ENCODE peak calls at places on chromosomes 1 and 21, in eight cellular contexts. K is PC-9, V is heart left ventricle, W is tibial nerve, J is esophagus squamous epithelium, I is endothelial cell of umbilical vein, C is PC-3, Q is cardiac fibroblast. R is an unnamed sample.

GRCh38 chr1:2534775-2535387 is 4.8 kb upstream of the HES5 start:
- DNase-seq in C (peak; percentile 97), I (no peak), J (no peak), K (peak; percentile 88), Q (peak; percentile 60), W (no peak), V (no peak), R (no peak)

GRCh38 chr21:45421071-45421845 is 16.3 kb downstream of the COL18A1 start:
- DNase-seq in Q (no peak), K (peak; percentile 72), C (peak; percentile 28), I (no peak), V (peak; percentile 34), J (no peak), W (no peak), R (no peak)

GRCh38 chr1:48572632-48573258 is 100.7 kb upstream of the SPATA6 start:
- DNase-seq in Q (peak; percentile 23), W (peak; percentile 36), K (peak; percentile 15), V (peak; percentile 50), I (peak; percentile 7), C (peak; percentile 62), J (no peak), R (no peak)

GRCh38 chr1:153869486-153869885 is 53.3 kb downstream of the GATAD2B start:
- DNase-seq in I (no peak), W (no peak), J (no peak), Q (no peak), C (no peak), V (no peak), K (no peak), R (no peak)

GRCh38 chr1:65429806-65430205 is 9.3 kb downstream of the LEPR start:
- DNase-seq in C (peak; percentile 83), I (peak; percentile 96), Q (peak; percentile 96), J (no peak), V (no peak), K (peak; percentile 55), W (no peak), R (no peak)

GRCh38 chr1:91717839-91718238 is 168.1 kb downstream of the TGFBR3 start:
- DNase-seq in V (no peak), W (no peak), K (no peak), I (no peak), J (no peak), C (no peak), Q (no peak), R (no peak)

GRCh38 chr21:36388835-36389234 is 3.6 kb downstream of the CHAF1B start:
- DNase-seq in Q (peak; percentile 21), C (no peak), K (no peak), I (no peak), J (no peak), V (no peak), W (no peak), R (no peak)

GRCh38 chr1:226872455-226872854 is 2.0 kb downstream of the PSEN2 start:
- DNase-seq in W (no peak), I (peak; percentile 83), K (no peak), V (no peak), Q (peak; percentile 44), J (no peak), C (peak; percentile 44), R (no peak)

GRCh38 chr1:235779770-235780169 is 86.9 kb downstream of the LYST start:
- DNase-seq in K (no peak), V (no peak), W (no peak), Q (no peak), J (no peak), I (no peak), C (no peak), R (no peak)

GRCh38 chr1:235781807-235782206 is 84.9 kb downstream of the LYST start:
- DNase-seq in W (no peak), I (peak; percentile 67), K (no peak), C (no peak), J (no peak), V (no peak), Q (peak; percentile 21), R (no peak)

GRCh38 chr1:235784950-235785349 is 81.8 kb downstream of the LYST start:
- DNase-seq in C (no peak), W (no peak), V (no peak), I (no peak), J (no peak), Q (no peak), K (no peak), R (no peak)

GRCh38 chr1:235783148-235783776 is 83.4 kb downstream of the LYST start:
- DNase-seq in W (no peak), V (no peak), K (peak; percentile 9), I (peak; percentile 52), Q (peak; percentile 79), J (no peak), C (peak; percentile 66), R (no peak)
- TF ChIP-seq CTCF in W (peak; percentile 48), V (peak; percentile 45), K (peak; percentile 71), I (peak; percentile 13), Q (peak; percentile 47), J (peak; percentile 32), C (no peak), R (no peak)

GRCh38 chr1:110235839-110236682 is 25.9 kb downstream of the KCNC4 start:
- DNase-seq in Q (peak; percentile 85), V (no peak), I (peak; percentile 86), C (peak; percentile 88), J (no peak), K (peak; percentile 42), W (no peak), R (no peak)

GRCh38 chr1:110235181-110235838 is 25.2 kb downstream of the KCNC4 start:
- DNase-seq in V (no peak), W (no peak), J (no peak), C (no peak), Q (peak; percentile 16), I (peak; percentile 70), K (no peak), R (no peak)

GRCh38 chr1:110234691-110235090 is 24.6 kb downstream of the KCNC4 start:
- DNase-seq in J (no peak), W (no peak), C (peak; percentile 53), V (no peak), K (no peak), I (no peak), Q (peak; percentile 21), R (no peak)

GRCh38 chr1:110239491-110240430 is 29.6 kb downstream of the KCNC4 start:
- DNase-seq in V (no peak), I (peak; percentile 23), J (no peak), C (no peak), K (no peak), Q (peak; percentile 60), W (no peak), R (no peak)

DNA sequence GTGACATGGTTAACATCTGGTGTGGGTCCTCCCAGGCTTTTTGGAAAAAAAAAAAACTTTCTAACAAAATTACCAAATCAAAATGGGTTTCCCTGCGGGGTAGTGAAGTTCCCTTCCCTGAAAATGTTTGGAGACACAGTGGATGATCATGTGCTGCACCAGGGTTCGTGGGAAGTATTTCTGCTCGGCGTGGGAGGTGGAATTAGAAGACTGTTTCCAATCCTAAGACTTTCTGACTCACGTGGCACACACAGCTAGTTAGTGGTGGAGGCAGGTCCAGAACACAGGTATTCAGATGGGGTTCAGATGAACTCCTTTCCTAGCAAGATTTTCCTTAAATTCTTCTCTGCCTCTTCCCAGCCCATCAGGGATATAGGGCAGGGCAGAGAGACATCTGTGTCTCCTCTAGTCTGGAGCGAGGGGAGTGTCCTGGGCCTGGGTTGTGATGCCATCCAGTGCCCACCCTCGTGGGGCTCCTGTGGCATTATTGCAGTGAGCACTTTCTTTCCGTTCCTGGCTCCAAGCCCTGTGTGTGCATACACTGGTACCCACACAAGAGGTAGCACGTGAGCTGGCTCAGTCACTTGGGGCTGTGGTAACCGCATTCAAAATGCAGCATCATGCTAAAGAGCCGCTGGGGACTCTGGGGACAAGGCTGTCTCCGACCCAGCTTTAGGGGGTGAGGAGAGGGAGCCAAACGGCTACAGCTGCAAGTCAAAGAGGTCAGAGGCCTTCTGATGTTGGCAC is 27.5 kb downstream of the KCNC4 start:
- DNase-seq in C (no peak), W (no peak), J (no peak), K (no peak), Q (no peak), V (peak; percentile 47), I (no peak), R (no peak)
- TF ChIP-seq CTCF in C (no peak), W (no peak), J (no peak), K (no peak), Q (no peak), V (no peak), I (no peak), R (no peak)

DNA sequence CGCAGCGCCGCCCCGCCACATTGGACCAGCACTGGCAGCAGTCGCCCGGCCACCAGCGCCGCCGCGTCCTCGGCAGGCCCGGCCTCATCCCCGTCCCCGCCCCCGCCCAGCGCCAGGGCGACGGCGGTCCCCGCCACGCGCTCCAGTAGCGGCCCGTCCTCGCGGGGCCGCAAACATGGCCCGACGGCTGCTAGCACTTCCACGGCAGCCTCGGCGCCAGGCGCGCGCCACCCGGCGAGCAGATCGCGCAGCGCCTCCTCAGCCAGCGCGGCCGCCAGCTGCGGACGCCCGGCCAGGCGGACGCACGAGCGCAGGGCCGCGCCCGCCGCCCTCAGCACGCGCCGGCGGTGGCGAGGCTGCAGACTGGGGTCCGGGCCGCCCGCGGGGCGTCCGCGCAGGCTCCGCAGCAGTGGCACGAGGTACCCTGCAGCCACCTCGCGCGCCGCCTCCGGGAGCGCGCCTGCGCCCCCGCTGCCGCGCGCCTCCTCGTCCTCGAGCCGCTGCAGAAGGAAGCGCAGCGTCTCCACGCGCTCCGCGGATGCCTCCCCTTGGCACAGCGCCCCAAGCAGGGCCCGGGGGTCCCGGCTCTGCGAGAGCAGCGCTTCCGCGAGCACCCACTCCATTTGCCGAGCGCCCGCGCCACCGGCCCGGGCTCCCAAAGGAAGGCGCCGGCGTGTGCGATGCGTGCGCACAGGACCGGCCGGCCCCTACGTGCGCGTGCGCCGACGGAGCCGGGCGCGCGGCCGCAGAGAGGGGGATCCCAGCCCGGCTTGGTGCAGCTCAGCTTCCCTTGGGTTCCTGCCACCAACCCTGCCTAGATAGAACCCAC is at the start of gene TARBP1:
- DNase-seq in I (peak; percentile 75), Q (peak; percentile 71), J (no peak), W (no peak), V (peak; percentile 84), K (peak; percentile 73), C (peak; percentile 71), R (no peak)
- TF ChIP-seq CTCF in I (no peak), Q (peak; percentile 1), J (peak; percentile 27), W (peak; percentile 26), V (no peak), K (no peak), C (no peak), R (no peak)

GRCh38 chr1:81836007-81836626 is 35.4 kb downstream of the ADGRL2 start:
- DNase-seq in K (no peak), J (no peak), I (no peak), V (no peak), C (no peak), Q (peak; percentile 49), W (no peak), R (no peak)

GRCh38 chr1:81834268-81834667 is 33.5 kb downstream of the ADGRL2 start:
- DNase-seq in C (no peak), W (no peak), K (no peak), I (peak; percentile 4), J (no peak), Q (no peak), V (no peak), R (no peak)

GRCh38 chr1:81833722-81834121 is 33.0 kb downstream of the ADGRL2 start:
- DNase-seq in K (no peak), V (no peak), C (no peak), J (no peak), I (no peak), W (no peak), Q (no peak), R (no peak)

GRCh38 chr1:81832573-81832972 is 31.8 kb downstream of the ADGRL2 start:
- DNase-seq in K (no peak), I (no peak), V (no peak), Q (peak; percentile 92), C (no peak), W (no peak), J (no peak), R (no peak)

DNA sequence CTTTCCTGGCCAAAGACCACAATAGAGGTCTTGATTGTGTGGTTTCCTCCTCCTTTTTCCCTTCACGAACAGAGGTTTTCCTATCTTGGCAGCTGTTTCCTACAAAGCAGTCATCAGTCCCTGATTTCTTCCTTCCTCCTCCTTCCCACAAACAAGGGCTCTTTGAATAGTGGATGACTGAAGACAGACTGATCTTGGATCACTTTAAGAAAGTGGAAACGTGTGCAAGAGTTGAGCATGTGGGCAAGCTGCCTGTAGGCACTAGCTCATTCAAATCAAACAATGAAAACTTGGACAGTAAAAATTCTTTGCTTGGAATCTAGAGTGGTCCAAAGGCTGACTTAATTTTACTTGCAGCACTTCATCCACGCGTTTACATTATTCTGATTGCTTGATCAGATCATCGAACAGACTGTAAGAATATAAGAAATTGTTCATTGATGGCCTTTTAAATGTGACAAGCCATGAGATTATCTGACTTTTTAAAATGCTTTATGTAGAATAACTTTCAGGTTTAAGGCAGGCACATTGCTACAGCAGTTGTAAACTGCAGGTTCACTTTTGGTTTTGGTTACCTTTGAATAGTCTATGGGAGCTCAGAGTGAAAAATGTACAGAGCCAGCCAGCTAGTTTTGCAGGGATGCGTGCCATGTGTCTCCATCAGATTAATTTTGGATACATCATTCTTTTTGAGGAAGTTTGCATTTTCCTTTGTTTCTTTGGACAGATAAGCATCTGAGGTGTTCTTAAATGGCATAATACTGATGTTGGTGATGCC is 34.4 kb downstream of the ADGRL2 start:
- DNase-seq in J (no peak), W (no peak), V (peak; percentile 55), Q (peak; percentile 66), C (no peak), I (peak; percentile 91), K (no peak), R (no peak)
- TF ChIP-seq CTCF in J (no peak), W (no peak), V (no peak), Q (no peak), C (no peak), I (no peak), K (no peak), R (no peak)